ENCODE peak calls at places on chromosomes 11 and 22, in six cellular contexts. H is NCI-H1105 treated with DMSO at 0.1 percent for 48 hours; F is esophagus squamous epithelium; Q is BJ; V is NCI-H345; N is stimulated activated CD8-positive, alpha-beta memory T cell treated with anti-CD3 and anti-CD28 coated beads, Interleukin-7, amount 100 ng/mL, for 1 hour. L is an unnamed sample.

GRCh38 chr11:2182692-2183474 is 11.3 kb upstream of the TH start:
- DNase-seq in H (no peak), V (no peak), F (no peak), Q (no peak), N (no peak), L (no peak)

GRCh38 chr11:116827461-116827860 is 2.2 kb upstream of the APOC3 start:
- DNase-seq in Q (no peak), H (no peak), V (no peak), N (no peak), F (no peak), L (no peak)

GRCh38 chr11:69863544-69864200 is 44.5 kb upstream of the FGF3 start:
- DNase-seq in N (no peak), F (no peak), V (no peak), Q (no peak), H (no peak), L (no peak)

GRCh38 chr11:105181100-105181499 is 41.5 kb upstream of the CARD18 start:
- DNase-seq in H (no peak), Q (no peak), F (no peak), N (no peak), V (peak; percentile 16), L (no peak)

GRCh38 chr11:129695543-129696308 is 119.9 kb upstream of the TMEM45B start:
- DNase-seq in H (peak; percentile 20), Q (no peak), V (peak; percentile 77), N (peak; percentile 42), F (no peak), L (no peak)

GRCh38 chr11:70404244-70404643 is 5.9 kb downstream of the CTTN start:
- DNase-seq in V (no peak), N (no peak), H (no peak), F (no peak), Q (no peak), L (no peak)

GRCh38 chr22:48530666-48531065 is 1297.0 kb downstream of the BRD1 start:
- DNase-seq in N (no peak), Q (no peak), H (no peak), F (no peak), V (no peak), L (no peak)

GRCh38 chr11:13669544-13670488 is 1.3 kb downstream of the FAR1 start:
- DNase-seq in N (no peak), H (no peak), Q (no peak), V (no peak), F (no peak), L (no peak)

GRCh38 chr11:46977940-46978595 is 41.5 kb downstream of the CSTPP1 start:
- DNase-seq in Q (no peak), V (peak; percentile 36), N (no peak), F (no peak), H (no peak), L (no peak)

GRCh38 chr11:125358254-125358840 is 137.7 kb downstream of the FEZ1 start:
- DNase-seq in H (no peak), V (no peak), Q (no peak), F (no peak), N (no peak), L (no peak)

GRCh38 chr11:111775024-111775710 is 9.0 kb upstream of the PPP2R1B start:
- DNase-seq in Q (no peak), H (no peak), N (no peak), F (no peak), V (no peak), L (no peak)

GRCh38 chr11:77094841-77095365 is 7.7 kb upstream of the OMP start:
- DNase-seq in N (no peak), H (no peak), Q (no peak), F (no peak), V (no peak), L (no peak)

GRCh38 chr22:32206774-32207758 is 2.2 kb upstream of the RFPL2 start:
- DNase-seq in Q (no peak), V (peak; percentile 1), H (peak; percentile 9), F (no peak), N (no peak), L (no peak)

GRCh38 chr11:102120006-102120405 is 9.8 kb downstream of the YAP1 start:
- DNase-seq in F (no peak), N (no peak), H (no peak), V (peak; percentile 42), Q (no peak), L (no peak)

GRCh38 chr11:86303257-86303656 is 1.2 kb downstream of the HIKESHI start:
- DNase-seq in Q (no peak), V (no peak), F (no peak), H (no peak), N (no peak), L (no peak)

GRCh38 chr22:33519140-33519973 is 400.9 kb downstream of the LARGE1 start:
- DNase-seq in H (peak; percentile 61), F (no peak), N (no peak), V (peak; percentile 61), Q (no peak), L (peak; percentile 3)

GRCh38 chr11:1263036-1263435 is 40.2 kb downstream of the MUC5B start:
- DNase-seq in N (no peak), H (no peak), V (no peak), F (no peak), Q (no peak), L (no peak)

GRCh38 chr11:10742460-10743208 is 8.4 kb upstream of the CTR9 start:
- DNase-seq in Q (peak; percentile 74), V (no peak), N (no peak), H (no peak), F (no peak), L (no peak)

GRCh38 chr11:128687321-128687720 is 6.6 kb upstream of the FLI1 start:
- DNase-seq in V (no peak), F (no peak), Q (no peak), N (no peak), H (no peak), L (no peak)

GRCh38 chr22:40076702-40077645 is 82.2 kb downstream of the FAM83F start:
- DNase-seq in Q (no peak), N (no peak), F (no peak), H (no peak), V (no peak), L (no peak)

GRCh38 chr22:49994361-49995058 is 18.1 kb downstream of the IL17REL start:
- DNase-seq in H (no peak), Q (no peak), V (no peak), N (no peak), F (no peak), L (no peak)

GRCh38 chr11:44675906-44676305 is 50.9 kb upstream of the TSPAN18 start:
- DNase-seq in Q (no peak), F (no peak), N (no peak), V (no peak), H (no peak), L (no peak)

GRCh38 chr11:2534131-2534956 is 89.5 kb downstream of the KCNQ1 start:
- DNase-seq in N (no peak), H (no peak), V (no peak), F (no peak), Q (no peak), L (no peak)

GRCh38 chr11:74090701-74091100 is 80.1 kb downstream of the C2CD3 start:
- DNase-seq in V (no peak), F (no peak), Q (no peak), N (no peak), H (no peak), L (no peak)

GRCh38 chr22:50548046-50548912 is 2.6 kb downstream of the KLHDC7B start:
- DNase-seq in N (no peak), F (no peak), Q (no peak), H (no peak), V (no peak), L (no peak)

GRCh38 chr22:45842141-45842831 is 134.7 kb downstream of the WNT7B start:
- DNase-seq in F (no peak), N (no peak), V (peak; percentile 21), H (peak; percentile 25), Q (no peak), L (no peak)

GRCh38 chr22:35037089-35037488 is 28.9 kb upstream of the ISX start:
- DNase-seq in H (no peak), F (no peak), Q (no peak), V (no peak), N (no peak), L (no peak)

GRCh38 chr11:77705195-77705876 is 67.7 kb upstream of the CLNS1A start:
- DNase-seq in V (no peak), F (no peak), N (no peak), H (no peak), Q (no peak), L (no peak)

GRCh38 chr11:131980199-131980598 is 609.8 kb downstream of the NTM start:
- DNase-seq in Q (no peak), H (no peak), N (no peak), F (no peak), V (no peak), L (no peak)

GRCh38 chr11:72543849-72544535 is 109.7 kb upstream of the CLPB start:
- DNase-seq in H (no peak), F (no peak), Q (no peak), N (no peak), V (no peak), L (no peak)

GRCh38 chr11:45412033-45412432 is 125.9 kb upstream of the SYT13 start:
- DNase-seq in Q (no peak), H (no peak), F (no peak), V (no peak), N (no peak), L (no peak)

GRCh38 chr11:21988477-21988876 is 204.4 kb upstream of the ANO5 start:
- DNase-seq in H (peak; percentile 32), Q (no peak), F (no peak), V (peak; percentile 8), N (no peak), L (no peak)

GRCh38 chr11:34646431-34646830 is 25.5 kb downstream of the EHF start:
- DNase-seq in F (no peak), V (no peak), Q (no peak), H (no peak), N (no peak), L (no peak)

GRCh38 chr22:46031965-46032851 is 55.2 kb upstream of the WNT7B start:
- DNase-seq in Q (no peak), H (no peak), F (no peak), V (no peak), N (no peak), L (no peak)

GRCh38 chr11:17827006-17827405 is 92.4 kb downstream of the KCNC1 start:
- DNase-seq in H (peak; percentile 34), V (peak; percentile 33), F (no peak), N (no peak), Q (no peak), L (no peak)

L was measured in NCI-H1048.